ENCODE peak calls at places on chromosomes 3 and 15, in six cellular contexts. A is stimulated activated CD8-positive, alpha-beta memory T cell treated with anti-CD3 and anti-CD28 coated beads, Interleukin-7, amount 100 ng/mL, for 24 hours; E is endothelial cell; I is IMR-90; B is activated naive CD8-positive, alpha-beta T cell treated with anti-CD3 and anti-CD28 coated beads, Interleukin-2, amount 50 U/mL, for 24 hours; X is heart left ventricle. F is an unnamed sample.

GRCh38 chr15:70545526-70545925 is 217.8 kb downstream of the UACA start:
- DNase-seq in A (no peak), E (no peak), I (no peak), B (no peak), X (no peak), F (peak)

GRCh38 chr3:42264399-42265058 is 1.5 kb downstream of the CCK start:
- DNase-seq in A (no peak), E (no peak), I (peak), B (peak), X (peak), F (peak)

GRCh38 chr15:69090197-69090948 is 70.1 kb upstream of the GLCE start:
- DNase-seq in A (no peak), E (no peak), I (peak), B (no peak), X (no peak), F (no peak)

GRCh38 chr15:70182858-70183695 is 85.4 kb upstream of the TLE3 start:
- DNase-seq in A (no peak), E (no peak), I (no peak), B (no peak), X (no peak), F (no peak)

GRCh38 chr3:148902173-148902791 is 37.2 kb downstream of the CPA3 start:
- DNase-seq in A (no peak), E (no peak), I (peak), B (no peak), X (no peak), F (no peak)

GRCh38 chr3:62601238-62601856 is 228.0 kb upstream of the FEZF2 start:
- DNase-seq in A (no peak), E (no peak), I (peak), B (no peak), X (no peak), F (no peak)

GRCh38 chr3:127041264-127041820 is 58.4 kb downstream of the PLXNA1 start:
- DNase-seq in A (no peak), E (no peak), I (no peak), B (no peak), X (peak), F (peak)

GRCh38 chr3:107077391-107077790 is 299.8 kb upstream of the CCDC54 start:
- DNase-seq in A (no peak), E (no peak), I (no peak), B (no peak), X (no peak), F (no peak)

GRCh38 chr3:102053375-102053989 is 204.2 kb downstream of the NFKBIZ start:
- DNase-seq in A (no peak), E (no peak), I (peak), B (no peak), X (no peak), F (no peak)

GRCh38 chr3:185732782-185733181 is 92.1 kb downstream of the IGF2BP2 start:
- DNase-seq in A (no peak), E (no peak), I (peak), B (no peak), X (no peak), F (no peak)

GRCh38 chr15:68875377-68876116 is 54.8 kb upstream of the SPESP1 start:
- DNase-seq in A (peak), E (peak), I (peak), B (peak), X (peak), F (peak)

F was measured in Right ventricle myocardium inferior.